ENCODE peak calls at places on chromosome 14, in nine cellular contexts. One of them, this sample, is unnamed.

GRCh38 chr14:84579292-84579691 is 950.7 kb upstream of the FLRT2 start:
- DNase-seq in RWPE1: no peak
- DNase-seq in mesenchymal stem cell: no peak
- DNase-seq in hepatic stellate cell: no peak
- DNase-seq in keratinocyte: no peak
- DNase-seq in fibroblast of pulmonary artery: no peak
- DNase-seq in posterior cingulate gyrus: no peak
- DNase-seq in AG04450: no peak
- DNase-seq in COR-L47: no peak
- DNase-seq in this sample: no peak

GRCh38 chr14:32434180-32434579 is 105.1 kb downstream of the AKAP6 start:
- DNase-seq in RWPE1: no peak
- DNase-seq in mesenchymal stem cell: no peak
- DNase-seq in hepatic stellate cell: no peak
- DNase-seq in keratinocyte: no peak
- DNase-seq in fibroblast of pulmonary artery: no peak
- DNase-seq in posterior cingulate gyrus: no peak
- DNase-seq in AG04450: no peak
- DNase-seq in COR-L47: no peak
- DNase-seq in this sample: no peak

GRCh38 chr14:72892103-72892878 is 1.6 kb downstream of the DPF3 start:
- DNase-seq in RWPE1: peak; percentile 43
- DNase-seq in mesenchymal stem cell: peak; percentile 48
- DNase-seq in hepatic stellate cell: peak; percentile 31
- DNase-seq in keratinocyte: no peak
- DNase-seq in fibroblast of pulmonary artery: peak; percentile 46
- DNase-seq in posterior cingulate gyrus: no peak
- DNase-seq in AG04450: no peak
- DNase-seq in COR-L47: no peak
- DNase-seq in this sample: peak; percentile 56

GRCh38 chr14:21043387-21044105 is 1.4 kb downstream of the RNASE7 start:
- DNase-seq in RWPE1: no peak
- DNase-seq in mesenchymal stem cell: no peak
- DNase-seq in hepatic stellate cell: no peak
- DNase-seq in keratinocyte: no peak
- DNase-seq in fibroblast of pulmonary artery: no peak
- DNase-seq in posterior cingulate gyrus: no peak
- DNase-seq in AG04450: no peak
- DNase-seq in COR-L47: no peak
- DNase-seq in this sample: no peak

GRCh38 chr14:41873379-41874034 is 266.8 kb downstream of the LRFN5 start:
- DNase-seq in RWPE1: no peak
- DNase-seq in mesenchymal stem cell: peak; percentile 82
- DNase-seq in hepatic stellate cell: no peak
- DNase-seq in keratinocyte: no peak
- DNase-seq in fibroblast of pulmonary artery: peak; percentile 78
- DNase-seq in posterior cingulate gyrus: no peak
- DNase-seq in AG04450: peak; percentile 20
- DNase-seq in COR-L47: no peak
- DNase-seq in this sample: no peak

GRCh38 chr14:99268776-99269510 is 3.1 kb downstream of the BCL11B start:
- DNase-seq in RWPE1: no peak
- DNase-seq in mesenchymal stem cell: no peak
- DNase-seq in hepatic stellate cell: no peak
- DNase-seq in keratinocyte: no peak
- DNase-seq in fibroblast of pulmonary artery: no peak
- DNase-seq in posterior cingulate gyrus: no peak
- DNase-seq in AG04450: no peak
- DNase-seq in COR-L47: no peak
- DNase-seq in this sample: no peak

GRCh38 chr14:68762944-68763831 is 29.7 kb downstream of the ZFP36L1 start:
- DNase-seq in RWPE1: no peak
- DNase-seq in mesenchymal stem cell: no peak
- DNase-seq in hepatic stellate cell: peak; percentile 72
- DNase-seq in keratinocyte: no peak
- DNase-seq in fibroblast of pulmonary artery: peak; percentile 87
- DNase-seq in posterior cingulate gyrus: no peak
- DNase-seq in AG04450: no peak
- DNase-seq in COR-L47: no peak
- DNase-seq in this sample: peak; percentile 92

GRCh38 chr14:74976264-74977113 is 21.1 kb upstream of the PGF start:
- DNase-seq in RWPE1: no peak
- DNase-seq in mesenchymal stem cell: no peak
- DNase-seq in hepatic stellate cell: no peak
- DNase-seq in keratinocyte: no peak
- DNase-seq in fibroblast of pulmonary artery: no peak
- DNase-seq in posterior cingulate gyrus: no peak
- DNase-seq in AG04450: no peak
- DNase-seq in COR-L47: no peak
- DNase-seq in this sample: no peak

GRCh38 chr14:54493293-54493692 is 4.5 kb upstream of the GMFB start:
- DNase-seq in RWPE1: no peak
- DNase-seq in mesenchymal stem cell: no peak
- DNase-seq in hepatic stellate cell: no peak
- DNase-seq in keratinocyte: no peak
- DNase-seq in fibroblast of pulmonary artery: no peak
- DNase-seq in posterior cingulate gyrus: no peak
- DNase-seq in AG04450: no peak
- DNase-seq in COR-L47: no peak
- DNase-seq in this sample: no peak

GRCh38 chr14:64726585-64726890 is 22.3 kb downstream of the PLEKHG3 start:
- DNase-seq in RWPE1: peak; percentile 95
- DNase-seq in mesenchymal stem cell: peak; percentile 63
- DNase-seq in hepatic stellate cell: peak; percentile 39
- DNase-seq in keratinocyte: peak; percentile 88
- DNase-seq in fibroblast of pulmonary artery: no peak
- DNase-seq in posterior cingulate gyrus: no peak
- DNase-seq in AG04450: no peak
- DNase-seq in COR-L47: peak; percentile 77
- DNase-seq in this sample: no peak

This sample was measured in endothelial cell of umbilical vein.